ENCODE peak calls at places on chromosomes 7 and 10, in four cellular contexts. Z is K562, K is HepG2, D is SK-N-SH. C is an unnamed sample.

GRCh38 chr7:28060371-28060950 is 120.1 kb downstream of the JAZF1 start:
- DNase-seq in Z (no peak), K (no peak), D (no peak), C (no peak)

GRCh38 chr7:40747856-40748255 is 613.1 kb downstream of the SUGCT start:
- DNase-seq in Z (no peak), K (no peak), D (no peak), C (no peak)

GRCh38 chr7:143391462-143392404 is 10.6 kb downstream of the ZYX start:
- DNase-seq in Z (peak; percentile 20), K (no peak), D (no peak), C (no peak)

GRCh38 chr10:29279779-29280535 is 8.9 kb upstream of the LYZL1 start:
- DNase-seq in Z (no peak), K (no peak), D (no peak), C (no peak)

GRCh38 chr7:12440229-12440628 is 36.6 kb upstream of the VWDE start:
- DNase-seq in Z (no peak), K (no peak), D (no peak), C (no peak)

GRCh38 chr10:5659702-5660528 is 6.5 kb downstream of the ASB13 start:
- DNase-seq in Z (peak; percentile 42), K (peak; percentile 96), D (no peak), C (no peak)

GRCh38 chr7:134820778-134821177 is 41.3 kb downstream of the CALD1 start:
- DNase-seq in Z (no peak), K (no peak), D (no peak), C (no peak)

GRCh38 chr10:101892782-101893391 is 49.3 kb upstream of the KCNIP2 start:
- DNase-seq in Z (no peak), K (no peak), D (no peak), C (no peak)

GRCh38 chr7:373818-374705 is 84.1 kb downstream of the FOXL3 start:
- DNase-seq in Z (no peak), K (no peak), D (peak; percentile 42), C (peak; percentile 10)

DNA sequence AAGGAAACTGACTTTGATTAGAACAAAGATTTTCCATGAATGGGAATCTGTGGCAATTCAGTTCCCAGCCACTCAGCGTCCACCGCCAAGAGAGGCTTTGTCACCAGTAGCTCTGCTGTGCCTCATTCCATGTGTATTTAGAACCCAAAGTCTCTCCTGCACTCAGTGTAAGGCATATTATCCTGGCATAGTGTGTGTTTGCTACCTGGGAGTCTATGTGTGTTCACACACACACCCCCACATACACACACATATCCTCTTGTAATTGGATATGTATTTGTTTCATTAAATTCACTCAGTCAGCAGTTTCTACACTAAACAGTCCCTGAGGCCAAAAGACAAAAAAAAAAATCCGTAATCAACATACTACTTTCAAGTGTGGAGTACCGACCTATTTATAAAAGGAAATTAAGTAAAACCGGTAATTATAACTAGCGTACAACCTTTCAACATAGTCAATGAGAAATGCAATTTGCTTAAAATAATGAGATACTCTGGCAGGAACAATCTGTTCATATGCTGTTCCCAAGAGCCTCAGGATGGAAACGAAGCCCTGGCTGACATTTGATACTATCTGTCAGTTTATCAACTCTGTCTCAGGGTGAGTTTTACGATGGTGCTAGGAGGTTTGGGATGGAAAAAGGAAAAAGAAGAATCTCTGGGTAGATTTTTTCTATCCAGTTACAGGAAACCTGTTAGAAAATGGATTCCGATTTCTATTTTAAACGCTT is 425.8 kb upstream of the CELF2 start:
- DNase-seq in Z (no peak), K (no peak), D (no peak), C (no peak)
- TF ChIP-seq FOXJ3 in Z (no peak), K (no peak), D (no peak), C (no peak)

GRCh38 chr7:158237672-158238335 is 349.8 kb downstream of the PTPRN2 start:
- DNase-seq in Z (peak; percentile 54), K (no peak), D (no peak), C (no peak)

GRCh38 chr7:158241919-158242318 is 345.7 kb downstream of the PTPRN2 start:
- DNase-seq in Z (peak; percentile 4), K (no peak), D (no peak), C (no peak)

GRCh38 chr7:158240801-158241200 is 346.8 kb downstream of the PTPRN2 start:
- DNase-seq in Z (peak; percentile 5), K (no peak), D (no peak), C (no peak)

GRCh38 chr7:158238616-158239289 is 348.9 kb downstream of the PTPRN2 start:
- DNase-seq in Z (peak; percentile 7), K (no peak), D (no peak), C (no peak)

DNA sequence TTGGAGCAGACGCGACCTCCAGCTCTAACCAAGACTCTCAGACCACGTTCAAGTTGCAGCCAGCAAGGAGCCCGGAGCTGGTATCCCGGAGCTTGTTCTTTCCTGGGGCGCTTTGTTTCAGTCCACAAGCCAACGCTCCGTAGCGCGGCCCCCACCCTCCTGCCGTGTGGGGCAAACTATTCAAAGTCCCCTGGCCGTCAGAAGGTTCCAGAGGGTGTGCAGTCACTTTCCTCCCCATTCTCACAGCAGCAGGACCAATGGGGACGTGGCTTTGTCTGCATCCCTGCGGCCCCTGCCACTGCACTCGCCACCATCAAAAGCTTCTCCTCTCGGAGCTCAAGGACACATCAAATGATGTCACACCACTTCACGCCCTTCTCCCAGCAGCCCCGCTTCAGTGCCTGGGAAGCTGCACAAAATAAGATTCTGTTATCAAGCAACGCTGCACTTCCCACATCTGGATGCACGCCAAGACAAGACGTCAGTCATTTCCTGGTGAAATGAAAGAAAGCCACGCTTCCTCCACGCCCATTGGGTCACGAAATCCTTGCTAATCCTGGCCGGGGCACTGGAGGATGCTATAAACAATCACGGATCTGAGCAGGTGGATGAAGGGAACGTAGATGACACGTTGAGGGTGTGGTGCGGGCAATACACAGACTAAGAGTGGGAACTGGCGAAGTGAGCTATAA is 348.2 kb downstream of the PTPRN2 start:
- DNase-seq in Z (peak; percentile 28), K (no peak), D (peak; percentile 64), C (no peak)
- TF ChIP-seq FOXJ3 in Z (no peak), K (no peak), D (no peak), C (no peak)

GRCh38 chr7:133301444-133301843 is 48.6 kb downstream of the EXOC4 start:
- DNase-seq in Z (no peak), K (no peak), D (no peak), C (no peak)

GRCh38 chr7:133299620-133300019 is 46.7 kb downstream of the EXOC4 start:
- DNase-seq in Z (no peak), K (no peak), D (peak; percentile 30), C (no peak)

GRCh38 chr7:133303372-133303771 is 50.5 kb downstream of the EXOC4 start:
- DNase-seq in Z (no peak), K (no peak), D (no peak), C (no peak)

GRCh38 chr7:133300097-133300496 is 47.2 kb downstream of the EXOC4 start:
- DNase-seq in Z (no peak), K (no peak), D (no peak), C (no peak)

GRCh38 chr7:133300811-133301210 is 47.9 kb downstream of the EXOC4 start:
- DNase-seq in Z (no peak), K (no peak), D (no peak), C (peak; percentile 12)
- TF ChIP-seq FOXJ3 in Z (no peak), K (no peak), D (no peak), C (no peak)

GRCh38 chr7:122413339-122413738 is 108.8 kb upstream of the FEZF1 start:
- DNase-seq in Z (no peak), K (no peak), D (no peak), C (no peak)

GRCh38 chr7:122415510-122415909 is 111.0 kb upstream of the FEZF1 start:
- DNase-seq in Z (no peak), K (no peak), D (no peak), C (no peak)

GRCh38 chr7:122412441-122412840 is 107.9 kb upstream of the FEZF1 start:
- DNase-seq in Z (no peak), K (no peak), D (no peak), C (no peak)

GRCh38 chr7:122416316-122416925 is 111.9 kb upstream of the FEZF1 start:
- DNase-seq in Z (no peak), K (no peak), D (no peak), C (no peak)

DNA sequence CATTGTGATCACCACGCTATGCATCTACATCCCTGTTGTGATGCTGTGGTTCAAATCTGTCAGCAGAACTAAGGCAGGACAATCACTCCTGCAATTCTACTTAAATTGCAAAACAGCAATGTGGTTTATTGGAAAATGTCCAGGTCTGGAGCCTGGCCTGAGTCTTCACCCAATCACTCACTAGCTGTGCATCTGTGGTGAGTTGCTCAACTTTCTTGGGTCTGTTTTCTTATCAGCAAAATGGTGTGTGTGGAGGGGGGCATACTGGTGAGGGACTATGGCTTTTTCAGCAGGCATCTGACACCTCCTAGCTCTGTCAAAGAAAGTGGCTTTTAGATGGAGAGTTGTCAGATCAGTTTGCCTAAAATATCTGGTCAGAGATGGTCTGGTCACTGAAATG is 108.3 kb upstream of the FEZF1 start:
- DNase-seq in Z (no peak), K (no peak), D (no peak), C (no peak)
- TF ChIP-seq FOXJ3 in Z (no peak), K (no peak), D (no peak), C (no peak)

GRCh38 chr10:68517188-68517587 is 10.1 kb downstream of the SLC25A16 start:
- DNase-seq in Z (no peak), K (peak; percentile 13), D (no peak), C (no peak)

GRCh38 chr10:68516766-68517165 is 10.6 kb downstream of the SLC25A16 start:
- DNase-seq in Z (no peak), K (no peak), D (peak; percentile 51), C (no peak)
- TF ChIP-seq FOXJ3 in Z (no peak), K (no peak), D (no peak), C (no peak)

GRCh38 chr10:70331486-70332268 is 47.9 kb upstream of the NPFFR1 start:
- DNase-seq in Z (peak; percentile 90), K (peak; percentile 84), D (peak; percentile 79), C (peak; percentile 26)

GRCh38 chr10:70331160-70331485 is 47.3 kb upstream of the NPFFR1 start:
- DNase-seq in Z (no peak), K (no peak), D (no peak), C (no peak)

GRCh38 chr10:70328018-70328417 is 44.2 kb upstream of the NPFFR1 start:
- DNase-seq in Z (no peak), K (no peak), D (no peak), C (no peak)

GRCh38 chr10:70330671-70331070 is 46.9 kb upstream of the NPFFR1 start:
- DNase-seq in Z (no peak), K (no peak), D (no peak), C (no peak)

GRCh38 chr10:70328987-70329386 is 45.2 kb upstream of the NPFFR1 start:
- DNase-seq in Z (no peak), K (no peak), D (no peak), C (no peak)
- TF ChIP-seq FOXJ3 in Z (no peak), K (no peak), D (no peak), C (no peak)

GRCh38 chr10:33414841-33415240 is 80.4 kb upstream of the NRP1 start:
- DNase-seq in Z (no peak), K (no peak), D (no peak), C (no peak)
- TF ChIP-seq FOXJ3 in Z (no peak), K (no peak), D (no peak), C (no peak)

GRCh38 chr10:46233101-46233500 is 53.7 kb upstream of the ANTXRL start:
- DNase-seq in Z (no peak), K (no peak), D (no peak), C (no peak)
- TF ChIP-seq FOXJ3 in Z (no peak), K (no peak), D (no peak), C (no peak)

GRCh38 chr10:20267734-20268133 is 451.5 kb downstream of the PLXDC2 start:
- DNase-seq in Z (no peak), K (no peak), D (peak; percentile 43), C (no peak)

GRCh38 chr10:20265146-20265545 is 448.9 kb downstream of the PLXDC2 start:
- DNase-seq in Z (no peak), K (no peak), D (no peak), C (no peak)
- TF ChIP-seq FOXJ3 in Z (no peak), K (no peak), D (no peak), C (no peak)

C was measured in WTC11.